ENCODE peak calls at places on chromosomes 11 and 22, in eight cellular contexts. L is CD8-positive, alpha-beta T cell; N is AG04449; M is heart right ventricle; W is foreskin fibroblast; C is body of pancreas; R is colonic mucosa; I is HFF-Myc. S is an unnamed sample.

GRCh38 chr11:58592760-58593472 is 14.1 kb downstream of the ZFP91 start:
- DNase-seq in L (no peak), N (no peak), M (no peak), W (no peak), C (peak; percentile 54), R (peak; percentile 74), I (no peak), S (no peak)

GRCh38 chr11:61701298-61701993 is 21.3 kb downstream of the DAGLA start:
- DNase-seq in L (no peak), N (no peak), M (no peak), W (peak; percentile 43), C (no peak), R (no peak), I (no peak), S (no peak)

GRCh38 chr11:127281534-127281933 is 281.0 kb upstream of the KIRREL3 start:
- DNase-seq in L (no peak), N (no peak), M (no peak), W (no peak), C (no peak), R (no peak), I (no peak), S (no peak)

GRCh38 chr22:29142116-29142515 is 63.6 kb upstream of the EMID1 start:
- DNase-seq in L (no peak), N (no peak), M (no peak), W (no peak), C (no peak), R (no peak), I (no peak), S (no peak)

GRCh38 chr11:109668973-109669634 is 247.1 kb downstream of the C11orf87 start:
- DNase-seq in L (no peak), N (no peak), M (no peak), W (peak; percentile 2), C (no peak), R (no peak), I (no peak), S (no peak)

GRCh38 chr11:127247261-127247660 is 246.7 kb upstream of the KIRREL3 start:
- DNase-seq in L (no peak), N (no peak), M (no peak), W (no peak), C (no peak), R (no peak), I (no peak), S (no peak)

GRCh38 chr11:121249039-121249663 is 43.4 kb upstream of the SC5D start:
- DNase-seq in L (no peak), N (no peak), M (no peak), W (peak; percentile 60), C (no peak), R (no peak), I (no peak), S (peak; percentile 17)

GRCh38 chr22:43060213-43060612 is 29.0 kb downstream of the TTLL1 start:
- DNase-seq in L (peak; percentile 4), N (no peak), M (no peak), W (peak; percentile 28), C (peak; percentile 42), R (peak; percentile 45), I (no peak), S (no peak)

GRCh38 chr11:47204633-47204989 is 10.2 kb upstream of the DDB2 start:
- DNase-seq in L (no peak), N (no peak), M (no peak), W (peak; percentile 80), C (no peak), R (no peak), I (no peak), S (no peak)

GRCh38 chr22:47281126-47282106 is 519.0 kb downstream of the TBC1D22A start:
- DNase-seq in L (no peak), N (no peak), M (no peak), W (peak; percentile 73), C (no peak), R (no peak), I (no peak), S (no peak)

GRCh38 chr11:102263604-102264003 is 53.7 kb upstream of the BIRC3 start:
- DNase-seq in L (no peak), N (no peak), M (no peak), W (no peak), C (no peak), R (no peak), I (no peak), S (no peak)

GRCh38 chr11:59660621-59661020 is 8.2 kb downstream of the PATL1 start:
- DNase-seq in L (no peak), N (no peak), M (no peak), W (no peak), C (no peak), R (no peak), I (no peak), S (no peak)

GRCh38 chr22:39622881-39623367 is 52.4 kb downstream of the CACNA1I start:
- DNase-seq in L (peak; percentile 39), N (no peak), M (peak; percentile 66), W (peak; percentile 22), C (peak; percentile 60), R (peak; percentile 70), I (no peak), S (no peak)

GRCh38 chr22:17217179-17217578 is 2.1 kb downstream of the ADA2 start:
- DNase-seq in L (no peak), N (no peak), M (no peak), W (no peak), C (no peak), R (no peak), I (no peak), S (no peak)

GRCh38 chr11:31233425-31233824 is 136.1 kb downstream of the DCDC1 start:
- DNase-seq in L (no peak), N (no peak), M (no peak), W (no peak), C (no peak), R (no peak), I (no peak), S (no peak)

GRCh38 chr11:31240340-31240904 is 129.1 kb downstream of the DCDC1 start:
- DNase-seq in L (no peak), N (no peak), M (no peak), W (peak; percentile 10), C (peak; percentile 18), R (no peak), I (no peak), S (peak; percentile 18)

GRCh38 chr11:31237819-31238771 is 131.4 kb downstream of the DCDC1 start:
- DNase-seq in L (no peak), N (no peak), M (no peak), W (no peak), C (no peak), R (no peak), I (no peak), S (no peak)

GRCh38 chr11:31236052-31236652 is 133.4 kb downstream of the DCDC1 start:
- DNase-seq in L (no peak), N (no peak), M (no peak), W (no peak), C (no peak), R (no peak), I (no peak), S (no peak)
- TF ChIP-seq CTCF in L (peak; percentile 27), N (peak; percentile 1), M (peak; percentile 44), W (peak; percentile 17), C (no peak), R (no peak), I (no peak), S (peak; percentile 57)

GRCh38 chr22:19803736-19804267 is 43.2 kb downstream of the TBX1 start:
- DNase-seq in L (no peak), N (no peak), M (no peak), W (no peak), C (no peak), R (no peak), I (no peak), S (no peak)

GRCh38 chr22:19802001-19802880 is 41.7 kb downstream of the TBX1 start:
- DNase-seq in L (no peak), N (no peak), M (no peak), W (no peak), C (no peak), R (no peak), I (no peak), S (no peak)

GRCh38 chr22:19800761-19801244 is 40.2 kb downstream of the TBX1 start:
- DNase-seq in L (no peak), N (no peak), M (peak; percentile 20), W (peak; percentile 51), C (no peak), R (no peak), I (no peak), S (no peak)

GRCh38 chr22:19801340-19802000 is 40.9 kb downstream of the TBX1 start:
- DNase-seq in L (no peak), N (no peak), M (no peak), W (peak; percentile 51), C (no peak), R (no peak), I (no peak), S (no peak)

DNA sequence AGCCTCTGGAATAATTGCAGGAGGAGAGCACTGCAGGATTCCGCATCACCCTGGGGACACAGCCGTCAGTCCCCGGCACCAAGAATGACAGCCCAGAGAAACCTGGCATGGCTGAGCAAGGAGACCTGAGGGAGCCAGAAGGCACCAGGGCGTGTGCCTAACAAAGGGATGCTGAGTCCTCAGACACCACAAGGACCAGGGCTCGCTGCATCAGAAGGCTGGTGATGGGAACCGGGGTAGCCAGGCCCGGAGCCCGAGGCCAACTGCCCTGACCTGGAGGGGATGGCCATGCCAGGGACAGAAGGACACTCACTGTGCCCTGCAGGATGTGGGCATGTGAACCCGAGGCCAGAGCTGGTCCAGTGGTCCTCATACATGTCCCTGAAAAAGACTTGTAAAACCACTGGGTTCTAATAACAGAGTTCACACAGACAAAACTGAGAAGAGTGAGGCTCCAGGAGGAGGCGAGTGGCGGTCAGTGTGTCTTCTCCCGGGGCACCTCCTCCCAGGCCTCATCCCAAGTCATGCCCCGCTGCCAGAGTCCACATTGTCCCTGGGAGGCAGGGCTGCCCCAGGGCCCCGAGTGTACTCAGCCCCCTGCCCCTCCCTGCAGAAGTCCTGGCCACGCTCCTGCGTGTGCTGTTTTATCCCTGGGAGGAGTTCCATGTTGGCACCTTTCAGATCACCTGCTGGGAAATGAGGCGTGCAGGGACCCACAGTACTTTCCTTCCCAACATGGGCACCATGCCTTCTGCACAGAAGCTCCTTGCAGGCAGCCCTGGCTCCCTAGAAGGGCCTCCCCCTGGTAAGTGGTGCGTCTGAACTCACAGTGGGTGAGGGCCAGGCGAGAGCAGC is 42.5 kb downstream of the TBX1 start:
- DNase-seq in L (no peak), N (no peak), M (no peak), W (no peak), C (no peak), R (no peak), I (no peak), S (no peak)
- TF ChIP-seq CTCF in L (no peak), N (no peak), M (no peak), W (no peak), C (no peak), R (no peak), I (no peak), S (no peak)

GRCh38 chr22:21941921-21942320 is 10.7 kb downstream of the PPM1F start:
- DNase-seq in L (no peak), N (no peak), M (no peak), W (no peak), C (no peak), R (no peak), I (no peak), S (no peak)
- TF ChIP-seq CTCF in L (no peak), N (no peak), M (no peak), W (no peak), C (no peak), R (no peak), I (no peak), S (no peak)

DNA sequence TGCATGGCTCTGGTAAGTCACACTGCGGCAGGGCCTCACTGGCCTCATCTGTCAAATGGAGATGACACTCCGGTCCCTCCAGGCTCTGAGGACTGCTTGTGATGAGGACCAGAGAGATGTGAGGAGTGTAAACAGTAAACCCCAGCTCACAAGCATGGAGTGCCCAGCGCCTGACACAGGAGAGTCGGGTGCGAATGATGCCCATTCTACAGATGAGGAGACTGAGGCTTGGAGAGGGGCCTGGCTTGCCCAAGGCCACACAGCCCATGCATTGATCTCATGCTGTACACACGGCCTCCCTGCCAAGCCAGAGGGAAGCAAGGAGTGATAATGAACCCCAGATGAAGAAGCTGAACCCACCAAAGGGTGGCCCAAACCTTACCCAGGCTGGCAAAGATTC is 37.2 kb downstream of the ELFN2 start:
- DNase-seq in L (no peak), N (no peak), M (no peak), W (no peak), C (no peak), R (no peak), I (no peak), S (no peak)
- TF ChIP-seq CTCF in L (no peak), N (no peak), M (no peak), W (no peak), C (no peak), R (no peak), I (no peak), S (no peak)